ENCODE peak calls at places on chromosomes 12 and 14, in ten cellular contexts. J is left lung, M is ovary, A is GM12878, S is Panc1, C is MG63, V is fibroblast of lung, E is heart left ventricle, N is MM.1S, O is PC-9. Z is an unnamed sample. For H3K9me3, the result is how much of the 10 kb centered on the place peaks cover.

GRCh38 chr12:72274926-72275325 is 2.8 kb downstream of the TRHDE start:
- DNase-seq in S (no peak), O (no peak), J (no peak), V (peak), E (no peak), C (no peak), A (no peak), M (no peak), N (no peak), Z (no peak)

GRCh38 chr12:53603196-53603595 is 23.0 kb downstream of the ATF7 start:
- DNase-seq in S (no peak), A (no peak), E (no peak), N (no peak), C (no peak), O (no peak), M (no peak), J (no peak), V (no peak), Z (no peak)

GRCh38 chr14:35818346-35819115 is 7.6 kb upstream of the BRMS1L start:
- DNase-seq in A (no peak), N (no peak), C (no peak), M (no peak), V (peak), O (no peak), S (no peak), J (no peak), E (no peak), Z (no peak)

GRCh38 chr12:60012659-60013058 is 416.8 kb downstream of the SLC16A7 start:
- DNase-seq in A (no peak), O (no peak), J (no peak), C (no peak), M (no peak), E (no peak), S (no peak), N (no peak), V (no peak), Z (no peak)

GRCh38 chr14:31170411-31170810 is 37.2 kb downstream of the HECTD1 start:
- DNase-seq in N (no peak), A (no peak), E (no peak), M (no peak), O (no peak), S (no peak), V (no peak), J (no peak), C (no peak), Z (no peak)

GRCh38 chr12:91178801-91179200 is 3.8 kb downstream of the DCN start:
- DNase-seq in E (no peak), C (no peak), M (no peak), N (no peak), V (no peak), J (no peak), O (no peak), A (no peak), S (no peak), Z (no peak)

GRCh38 chr12:65728913-65729793 is 95.1 kb upstream of the HMGA2 start:
- DNase-seq in O (no peak), E (no peak), A (no peak), S (no peak), M (no peak), N (no peak), C (peak), J (no peak), V (no peak), Z (no peak)

GRCh38 chr12:106094304-106094703 is 44.5 kb downstream of the NUAK1 start:
- DNase-seq in E (no peak), O (no peak), A (no peak), C (no peak), N (no peak), M (no peak), J (no peak), V (no peak), S (no peak), Z (no peak)

GRCh38 chr12:111775205-111776193 is 8.8 kb downstream of the ALDH2 start:
- DNase-seq in S (no peak), A (peak), E (peak), N (no peak), O (no peak), J (peak), V (peak), M (peak), C (peak), Z (no peak)

GRCh38 chr14:104296388-104297312 is 158.3 kb downstream of the KIF26A start:
- DNase-seq in V (no peak), S (no peak), E (peak), O (no peak), C (no peak), J (no peak), N (no peak), A (no peak), M (peak), Z (no peak)

GRCh38 chr12:47734725-47735480 is 9.6 kb upstream of the ENDOU start:
- DNase-seq in C (no peak), O (no peak), S (no peak), M (peak), V (peak), E (peak), A (no peak), J (no peak), N (no peak), Z (no peak)

GRCh38 chr12:106645074-106645421 is 62.2 kb downstream of the RFX4 start:
- DNase-seq in J (no peak), A (no peak), N (no peak), M (no peak), C (peak), O (no peak), E (peak), S (no peak), V (no peak), Z (no peak)

GRCh38 chr14:21095430-21096205 is 2.8 kb downstream of the ZNF219 start:
- DNase-seq in S (no peak), C (no peak), M (no peak), A (no peak), N (no peak), J (no peak), E (no peak), O (no peak), V (peak), Z (no peak)

GRCh38 chr12:32515137-32515860 is 115.9 kb downstream of the FGD4 start:
- DNase-seq in E (no peak), V (no peak), M (no peak), O (no peak), A (no peak), C (no peak), S (no peak), N (no peak), J (no peak), Z (no peak)

GRCh38 chr14:94314890-94315289 is 8.2 kb downstream of the SERPINA6 start:
- DNase-seq in M (no peak), J (no peak), N (no peak), O (no peak), C (no peak), A (no peak), V (no peak), S (no peak), E (no peak), Z (no peak)

GRCh38 chr14:72291908-72292688 is 359.9 kb downstream of the RGS6 start:
- DNase-seq in M (no peak), V (peak), J (no peak), C (no peak), A (peak), E (peak), O (no peak), N (peak), S (peak), Z (no peak)

GRCh38 chr12:25557830-25558436 is 4.8 kb upstream of the LMNTD1 start:
- DNase-seq in S (no peak), N (peak), O (no peak), V (peak), E (no peak), M (no peak), J (no peak), A (no peak), C (no peak), Z (no peak)

GRCh38 chr14:60722836-60723217 is 1.3 kb downstream of the SIX4 start:
- DNase-seq in O (no peak), A (no peak), N (no peak), V (peak), M (no peak), S (no peak), E (no peak), C (no peak), J (peak), Z (no peak)

GRCh38 chr14:30559638-30560071 is 697 bp downstream of the G2E3 start:
- DNase-seq in O (no peak), C (no peak), S (no peak), N (peak), M (no peak), E (no peak), V (peak), J (no peak), A (no peak), Z (no peak)

GRCh38 chr12:93657076-93657475 is 20.1 kb upstream of the CRADD start:
- DNase-seq in N (no peak), V (peak), C (no peak), O (no peak), E (no peak), A (no peak), J (no peak), M (no peak), S (no peak), Z (no peak)

GRCh38 chr12:48712209-48712608 is 4.3 kb downstream of the CCNT1 start:
- DNase-seq in E (no peak), N (no peak), O (no peak), V (no peak), M (no peak), S (no peak), A (no peak), J (no peak), C (no peak), Z (no peak)

GRCh38 chr14:100031506-100032281 is 33.5 kb upstream of the EVL start:
- DNase-seq in A (no peak), O (peak), N (no peak), E (peak), S (peak), V (peak), C (peak), M (no peak), J (peak), Z (no peak)

GRCh38 chr12:2494490-2495192 is 300.1 kb upstream of the FKBP4 start:
- DNase-seq in E (peak), S (no peak), J (no peak), O (no peak), C (no peak), A (no peak), N (no peak), M (no peak), V (peak), Z (no peak)

GRCh38 chr12:50991296-50991695 is 34.9 kb downstream of the SLC11A2 start:
- DNase-seq in O (no peak), S (no peak), V (no peak), J (no peak), N (no peak), C (no peak), M (no peak), A (no peak), E (no peak), Z (no peak)

GRCh38 chr14:25836647-25837046 is 761.2 kb downstream of the NOVA1 start:
- DNase-seq in M (no peak), N (no peak), S (no peak), O (no peak), C (no peak), A (no peak), V (no peak), J (no peak), E (no peak), Z (no peak)

GRCh38 chr12:31479516-31480210 is 111.3 kb downstream of the DENND5B start:
- DNase-seq in O (no peak), N (no peak), V (no peak), J (no peak), C (no peak), M (no peak), A (no peak), S (no peak), E (no peak), Z (no peak)

GRCh38 chr14:63840981-63841380 is 11.8 kb upstream of the SYNE2 start:
- DNase-seq in O (no peak), M (no peak), E (peak), J (peak), N (no peak), A (no peak), C (no peak), S (no peak), V (no peak), Z (peak)

GRCh38 chr12:124774462-124775167 is 89.0 kb downstream of the SCARB1 start:
- DNase-seq in S (no peak), C (peak), A (peak), E (no peak), N (peak), J (no peak), V (peak), O (no peak), M (peak), Z (no peak)

GRCh38 chr12:84804691-84805473 is 107.7 kb downstream of the SLC6A15 start:
- DNase-seq in E (no peak), S (no peak), J (no peak), N (no peak), M (no peak), V (no peak), A (no peak), C (no peak), O (no peak), Z (no peak)

GRCh38 chr14:56659964-56660551 is 80.5 kb downstream of the TMEM260 start:
- DNase-seq in J (no peak), O (peak), A (no peak), N (peak), M (no peak), S (peak), C (no peak), E (no peak), V (peak), Z (no peak)

GRCh38 chr12:124005736-124006581 is 32.9 kb downstream of the ZNF664 start:
- DNase-seq in E (no peak), A (no peak), S (no peak), J (no peak), N (peak), C (no peak), V (no peak), M (no peak), O (no peak), Z (no peak)

GRCh38 chr14:82720931-82721330 is 1187.3 kb upstream of the SEL1L start:
- DNase-seq in J (peak), V (no peak), A (no peak), S (no peak), M (no peak), E (no peak), O (no peak), N (peak), C (no peak), Z (no peak)

GRCh38 chr12:166425-167091 is 47.4 kb downstream of the SLC6A12 start:
- DNase-seq in C (no peak), S (no peak), O (no peak), V (no peak), M (no peak), N (peak), A (no peak), E (no peak), J (no peak), Z (no peak)

GRCh38 chr12:39807043-39807442 is 187.4 kb upstream of the ABCD2 start:
- DNase-seq in V (no peak), S (no peak), J (no peak), E (no peak), C (peak), A (no peak), M (no peak), N (no peak), O (no peak), Z (no peak)

DNA sequence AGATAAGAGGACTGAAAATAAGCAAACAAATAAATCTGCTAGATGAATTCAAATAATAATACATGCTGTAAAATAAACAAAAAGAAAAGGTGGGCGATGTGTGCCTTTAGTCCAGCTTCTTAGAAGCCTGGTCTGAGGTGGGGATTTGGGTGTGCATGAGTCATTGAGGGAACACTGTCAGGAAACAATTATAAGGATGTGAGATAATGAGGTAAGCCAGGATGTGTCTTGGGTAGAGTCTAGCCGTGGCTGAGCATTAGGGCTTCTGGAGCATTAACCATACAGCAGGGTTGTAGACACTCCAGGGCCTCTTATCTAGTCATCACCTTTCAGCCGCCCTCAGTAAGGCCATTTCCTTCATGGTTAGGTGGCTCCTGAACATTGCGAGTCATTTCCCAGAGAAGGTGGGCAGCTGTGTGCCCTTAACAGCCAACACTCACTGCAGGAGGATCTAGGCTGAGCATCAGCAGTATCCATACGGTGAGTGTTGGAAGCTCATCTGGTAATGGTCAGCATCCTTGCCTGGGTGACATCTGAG is 405.6 kb downstream of the GLT1D1 start:
- DNase-seq in M (no peak), C (no peak), N (no peak), E (no peak), A (no peak), O (no peak), V (no peak), J (no peak), S (no peak), Z (no peak)
- H3K9me3 ChIP-seq in M (under half), C (under half), N (under half), E (under half), A (under half), O (under half), V (under half), J (under half), S (under half), Z (under half)

GRCh38 chr12:132208153-132208823 is 64.0 kb downstream of the NOC4L start:
- DNase-seq in S (no peak), E (no peak), A (no peak), C (no peak), M (no peak), J (no peak), V (no peak), O (no peak), N (no peak), Z (no peak)

GRCh38 chr12:132210223-132211055 is 66.2 kb downstream of the NOC4L start:
- DNase-seq in N (no peak), M (no peak), V (no peak), A (no peak), C (no peak), E (no peak), S (no peak), O (no peak), J (no peak), Z (no peak)

GRCh38 chr12:132211811-132212210 is 67.6 kb downstream of the NOC4L start:
- DNase-seq in S (no peak), M (no peak), C (no peak), O (no peak), E (no peak), A (no peak), V (no peak), J (no peak), N (no peak), Z (no peak)

GRCh38 chr12:132211326-132211725 is 67.1 kb downstream of the NOC4L start:
- DNase-seq in S (no peak), J (no peak), A (no peak), N (no peak), C (no peak), M (no peak), E (no peak), V (no peak), O (no peak), Z (no peak)

GRCh38 chr12:132209654-132210222 is 65.5 kb downstream of the NOC4L start:
- DNase-seq in M (no peak), S (no peak), N (no peak), V (no peak), A (no peak), E (no peak), O (no peak), J (no peak), C (no peak), Z (no peak)
- H3K9me3 ChIP-seq in M (under half), S (under half), N (under half), V (under half), A (under half), E (under half), O (under half), J (under half), C (under half), Z (under half)

DNA sequence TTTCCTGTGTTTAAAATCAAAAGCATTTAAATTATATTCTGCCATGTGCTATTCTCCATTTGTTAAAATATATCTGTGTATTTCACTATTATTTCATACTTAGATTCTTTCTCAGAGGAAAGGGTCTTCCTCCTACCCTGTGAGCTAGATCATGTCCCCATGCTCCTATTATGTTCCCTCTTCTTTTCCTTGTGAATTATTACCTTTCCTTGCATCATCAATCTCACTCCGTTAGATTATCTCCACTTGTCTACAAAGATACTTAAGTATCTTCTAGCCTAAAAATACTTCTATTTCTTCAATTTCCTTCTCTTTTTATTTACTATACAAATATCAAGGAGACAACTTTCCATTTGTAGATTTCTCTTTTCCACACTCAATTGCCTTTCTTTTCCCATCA is 146.5 kb downstream of the FOXG1 start:
- DNase-seq in J (no peak), S (no peak), V (no peak), N (no peak), A (no peak), M (no peak), O (no peak), C (no peak), E (no peak), Z (no peak)
- H3K9me3 ChIP-seq in J (under half), S (under half), V (under half), N (under half), A (under half), M (under half), O (under half), C (under half), E (under half), Z (under half)

GRCh38 chr12:34299802-34300193 is 277.5 kb downstream of the ALG10 start:
- DNase-seq in O (no peak), E (peak), V (no peak), M (no peak), N (no peak), J (no peak), S (no peak), A (no peak), C (no peak), Z (no peak)

GRCh38 chr12:34298971-34299801 is 276.9 kb downstream of the ALG10 start:
- DNase-seq in E (peak), V (no peak), J (no peak), O (no peak), M (no peak), S (no peak), C (no peak), N (no peak), A (no peak), Z (no peak)

GRCh38 chr12:34302131-34302885 is 280.0 kb downstream of the ALG10 start:
- DNase-seq in O (no peak), J (no peak), S (no peak), E (peak), A (no peak), M (no peak), N (no peak), V (no peak), C (no peak), Z (no peak)

GRCh38 chr12:34301251-34302130 is 279.2 kb downstream of the ALG10 start:
- DNase-seq in E (peak), N (no peak), J (no peak), S (no peak), V (no peak), A (no peak), C (no peak), O (no peak), M (no peak), Z (no peak)

DNA sequence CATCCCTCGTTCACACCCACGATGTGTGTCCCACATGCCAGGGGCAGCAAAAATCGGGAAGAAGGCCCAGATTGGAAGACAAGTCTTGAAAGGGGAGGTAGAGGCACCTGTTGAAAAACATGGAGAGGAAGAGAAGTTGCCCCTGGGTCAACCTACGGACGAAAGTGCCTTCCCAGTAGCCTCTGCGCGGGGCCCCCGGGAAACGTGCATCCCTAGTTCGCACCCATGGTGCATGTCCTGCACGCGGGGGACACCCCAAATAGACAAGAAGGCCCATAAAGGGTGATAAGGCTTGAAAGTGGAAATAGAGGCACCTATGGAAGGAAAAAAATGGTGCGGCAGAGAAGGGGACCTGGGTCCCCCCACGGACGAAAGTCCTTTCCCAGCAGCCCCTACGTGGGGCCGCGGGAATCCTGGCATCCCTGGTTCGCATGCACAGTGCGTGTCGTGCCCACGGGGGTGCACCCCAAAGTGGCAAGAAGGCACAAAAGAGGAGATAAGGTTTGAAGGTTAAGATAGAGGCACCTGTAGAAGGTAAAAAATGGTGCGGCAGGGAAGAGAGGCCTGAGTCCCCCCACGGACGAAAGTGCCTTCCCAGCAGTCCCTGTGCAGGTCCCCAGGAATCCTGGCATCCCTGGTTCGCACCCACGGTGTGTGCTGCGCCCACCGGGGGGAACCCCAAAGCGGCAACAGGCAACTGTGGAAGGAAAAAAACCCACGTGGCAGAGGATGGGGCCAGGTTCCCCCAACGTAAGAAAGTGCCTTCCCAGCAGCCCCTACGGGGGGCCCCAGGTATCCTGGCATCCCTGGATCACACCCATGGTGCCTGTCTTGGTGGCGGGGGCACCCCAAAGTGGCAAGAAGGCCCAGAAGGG is 278.3 kb downstream of the ALG10 start:
- DNase-seq in M (no peak), V (no peak), O (no peak), N (no peak), A (no peak), C (no peak), J (no peak), S (no peak), E (peak), Z (no peak)
- H3K9me3 ChIP-seq in M (under half), V (under half), O (under half), N (under half), A (under half), C (under half), J (half or more), S (under half), E (under half), Z (under half)

Z was measured in T-helper 17 cell.